ENCODE peak calls at places on chromosome 9, in five cellular contexts. U is HuH-7.5, C is astrocyte of the cerebellum, D is islet precursor cell, L is upper lobe of right lung. I is an unnamed sample.

GRCh38 chr9:89808801-89809200 is 204.0 kb downstream of the GADD45G start:
- DNase-seq in U (no peak), C (no peak), D (peak; percentile 88), L (no peak), I (no peak)

GRCh38 chr9:127537014-127537413 is 75.1 kb upstream of the STXBP1 start:
- DNase-seq in U (no peak), C (no peak), D (no peak), L (no peak), I (no peak)

GRCh38 chr9:106883626-106884190 is 20.7 kb downstream of the ZNF462 start:
- DNase-seq in U (no peak), C (no peak), D (peak; percentile 59), L (no peak), I (no peak)

GRCh38 chr9:96232539-96233241 is 69.3 kb downstream of the HSD17B3 start:
- DNase-seq in U (peak; percentile 43), C (no peak), D (peak; percentile 69), L (no peak), I (peak; percentile 51)

GRCh38 chr9:136423432-136424146 is 13.1 kb downstream of the PMPCA start:
- DNase-seq in U (no peak), C (no peak), D (no peak), L (no peak), I (no peak)

GRCh38 chr9:115106001-115106400 is 12.0 kb downstream of the TNC start:
- DNase-seq in U (peak; percentile 10), C (no peak), D (no peak), L (no peak), I (no peak)

GRCh38 chr9:38162332-38162985 is 93.4 kb upstream of the SHB start:
- DNase-seq in U (no peak), C (no peak), D (no peak), L (no peak), I (no peak)

GRCh38 chr9:38619556-38620447 is 594 bp downstream of the ANKRD18A start:
- DNase-seq in U (no peak), C (no peak), D (peak; percentile 58), L (peak; percentile 69), I (peak; percentile 19)

GRCh38 chr9:112754578-112754977 is 4.0 kb downstream of the SNX30 start:
- DNase-seq in U (no peak), C (no peak), D (peak; percentile 82), L (no peak), I (peak; percentile 39)

GRCh38 chr9:22415941-22416691 is 30.5 kb upstream of the DMRTA1 start:
- DNase-seq in U (no peak), C (no peak), D (no peak), L (no peak), I (no peak)

GRCh38 chr9:76394896-76395244 is 644 bp upstream of the RFK start:
- DNase-seq in U (peak; percentile 62), C (no peak), D (peak; percentile 89), L (no peak), I (peak; percentile 75)